ENCODE peak calls at places on chromosomes 4 and X, in four cellular contexts. One of them, this sample, is unnamed.

GRCh38 chrX:103726477-103726876 is 15.8 kb downstream of the TMEM31 start:
- DNase-seq in HS-5: no peak
- DNase-seq in fibroblast of gingiva: no peak
- DNase-seq in A172: no peak
- DNase-seq in this sample: no peak

GRCh38 chr4:102715057-102715456 is 45.7 kb downstream of the MANBA start:
- DNase-seq in A172: no peak
- DNase-seq in fibroblast of gingiva: no peak
- DNase-seq in HS-5: no peak
- DNase-seq in this sample: no peak

GRCh38 chr4:101192244-101192643 is 155.1 kb downstream of the PPP3CA start:
- DNase-seq in HS-5: no peak
- DNase-seq in fibroblast of gingiva: no peak
- DNase-seq in A172: no peak
- DNase-seq in this sample: no peak

GRCh38 chrX:330726-331144 is 12.1 kb upstream of the GTPBP6 start:
- DNase-seq in HS-5: no peak
- DNase-seq in A172: no peak
- DNase-seq in fibroblast of gingiva: no peak
- DNase-seq in this sample: no peak

GRCh38 chrX:39724544-39724943 is 373.2 kb downstream of the BCOR start:
- DNase-seq in A172: no peak
- DNase-seq in fibroblast of gingiva: no peak
- DNase-seq in HS-5: no peak
- DNase-seq in this sample: no peak

GRCh38 chr4:156515295-156515694 is 456.3 kb downstream of the PDGFC start:
- DNase-seq in A172: no peak
- DNase-seq in fibroblast of gingiva: no peak
- DNase-seq in HS-5: no peak
- DNase-seq in this sample: no peak

GRCh38 chr4:138912714-138913340 is 102.8 kb upstream of the NOCT start:
- DNase-seq in HS-5: no peak
- DNase-seq in A172: no peak
- DNase-seq in fibroblast of gingiva: no peak
- DNase-seq in this sample: no peak

GRCh38 chr4:115334736-115335411 is 221.5 kb upstream of the NDST4 start:
- DNase-seq in HS-5: no peak
- DNase-seq in A172: no peak
- DNase-seq in fibroblast of gingiva: no peak
- DNase-seq in this sample: no peak

GRCh38 chrX:40996886-40997530 is 88.2 kb upstream of the USP9X start:
- DNase-seq in A172: peak
- DNase-seq in HS-5: no peak
- DNase-seq in fibroblast of gingiva: peak
- DNase-seq in this sample: peak

GRCh38 chrX:114201622-114202021 is 382.3 kb upstream of the HTR2C start:
- DNase-seq in fibroblast of gingiva: no peak
- DNase-seq in A172: no peak
- DNase-seq in HS-5: no peak
- DNase-seq in this sample: no peak

GRCh38 chrX:13009844-13010243 is 34.6 kb downstream of the FAM9C start:
- DNase-seq in A172: no peak
- DNase-seq in HS-5: no peak
- DNase-seq in fibroblast of gingiva: no peak
- DNase-seq in this sample: no peak

GRCh38 chr4:5409980-5410618 is 298.3 kb downstream of the EVC2 start:
- DNase-seq in fibroblast of gingiva: no peak
- DNase-seq in A172: peak
- DNase-seq in HS-5: no peak
- DNase-seq in this sample: no peak

GRCh38 chrX:153379971-153380581 is 21.1 kb downstream of the PNMA6E start:
- DNase-seq in A172: no peak
- DNase-seq in fibroblast of gingiva: no peak
- DNase-seq in HS-5: no peak
- DNase-seq in this sample: no peak

GRCh38 chr4:8786166-8786565 is 85.5 kb downstream of the HMX1 start:
- DNase-seq in fibroblast of gingiva: no peak
- DNase-seq in A172: no peak
- DNase-seq in HS-5: no peak
- DNase-seq in this sample: no peak

GRCh38 chr4:41155194-41155830 is 59.0 kb downstream of the APBB2 start:
- DNase-seq in fibroblast of gingiva: peak
- DNase-seq in HS-5: no peak
- DNase-seq in A172: peak
- DNase-seq in this sample: peak

GRCh38 chrX:48604701-48605100 is 7.4 kb downstream of the WDR13 start:
- DNase-seq in fibroblast of gingiva: no peak
- DNase-seq in A172: no peak
- DNase-seq in HS-5: no peak
- DNase-seq in this sample: no peak

GRCh38 chrX:120251471-120252011 is 929 bp downstream of the ZBTB33 start:
- DNase-seq in HS-5: no peak
- DNase-seq in fibroblast of gingiva: peak
- DNase-seq in A172: peak
- DNase-seq in this sample: no peak

GRCh38 chr4:68372588-68372987 is 22.7 kb upstream of the YTHDC1 start:
- DNase-seq in HS-5: peak
- DNase-seq in A172: no peak
- DNase-seq in fibroblast of gingiva: peak
- DNase-seq in this sample: no peak

GRCh38 chr4:34046580-34046979 is 2197.7 kb downstream of the ARAP2 start:
- DNase-seq in fibroblast of gingiva: peak
- DNase-seq in A172: peak
- DNase-seq in HS-5: peak
- DNase-seq in this sample: peak